ENCODE peak calls at places on chromosome X, in ten cellular contexts. Z is lower lobe of right lung, T is mesothelial cell of epicardium, A is foreskin fibroblast, X is PC-3, Y is cardiac muscle cell, K is Calu3, H is body of pancreas, C is AG09309, F is Panc1. N is an unnamed sample.

GRCh38 chrX:109974906-109975655 is 27.8 kb upstream of the TMEM164 start:
- DNase-seq in Z (no peak), T (no peak), A (peak; percentile 23), X (peak; percentile 3), Y (no peak), K (no peak), H (no peak), C (no peak), F (no peak), N (no peak)

GRCh38 chrX:136627381-136627780 is 20.6 kb upstream of the CD40LG start:
- DNase-seq in Z (no peak), T (no peak), A (no peak), X (no peak), Y (no peak), K (no peak), H (no peak), C (no peak), F (no peak), N (no peak)

GRCh38 chrX:47585273-47585672 is 3.0 kb downstream of the TIMP1 start:
- DNase-seq in Z (no peak), T (peak; percentile 36), A (no peak), X (no peak), Y (no peak), K (no peak), H (no peak), C (no peak), F (no peak), N (no peak)

GRCh38 chrX:130758072-130758471 is 144.9 kb downstream of the ENOX2 start:
- DNase-seq in Z (no peak), T (no peak), A (no peak), X (peak; percentile 7), Y (no peak), K (no peak), H (no peak), C (no peak), F (no peak), N (no peak)

GRCh38 chrX:8738588-8739189 is 6.8 kb upstream of the ANOS1 start:
- DNase-seq in Z (no peak), T (peak; percentile 71), A (peak; percentile 65), X (peak; percentile 74), Y (peak; percentile 83), K (peak; percentile 27), H (peak; percentile 20), C (no peak), F (no peak), N (no peak)

GRCh38 chrX:152658302-152658701 is 20.6 kb downstream of the GABRQ start:
- DNase-seq in Z (no peak), T (no peak), A (no peak), X (no peak), Y (peak; percentile 6), K (no peak), H (no peak), C (no peak), F (no peak), N (no peak)

GRCh38 chrX:43822015-43822414 is 60.2 kb downstream of the MAOB start:
- DNase-seq in Z (no peak), T (no peak), A (peak; percentile 42), X (peak; percentile 80), Y (no peak), K (no peak), H (no peak), C (no peak), F (no peak), N (no peak)

GRCh38 chrX:100413231-100413630 is 3.2 kb upstream of the PCDH19 start:
- DNase-seq in Z (no peak), T (peak; percentile 54), A (peak; percentile 64), X (peak; percentile 69), Y (peak; percentile 84), K (peak; percentile 38), H (peak; percentile 55), C (peak; percentile 13), F (no peak), N (peak; percentile 39)

GRCh38 chrX:153779891-153780677 is 757 bp upstream of the SRPK3 start:
- DNase-seq in Z (no peak), T (no peak), A (no peak), X (no peak), Y (no peak), K (no peak), H (no peak), C (no peak), F (no peak), N (no peak)

DNA sequence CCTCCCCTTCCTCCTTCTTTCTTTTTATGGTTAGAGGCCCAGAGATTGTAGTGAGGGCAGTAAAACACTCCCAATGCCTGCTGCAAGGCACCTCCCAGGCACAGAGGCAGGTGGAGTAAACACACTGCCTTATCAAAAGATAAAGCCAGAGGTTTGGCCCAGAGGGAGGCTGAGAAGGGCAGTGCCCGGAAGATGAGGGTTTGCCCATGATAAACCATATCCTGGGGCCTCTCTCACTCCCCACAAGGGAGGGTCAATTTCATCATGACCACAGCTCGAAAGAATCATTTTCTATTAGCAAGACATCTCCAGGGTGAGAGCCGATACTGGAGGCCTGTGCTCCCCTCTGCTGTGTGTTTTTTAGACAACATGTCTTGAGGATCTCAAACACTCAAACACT is 98.5 kb upstream of the FAM9C start:
- DNase-seq in Z (no peak), T (no peak), A (no peak), X (no peak), Y (no peak), K (no peak), H (peak; percentile 40), C (no peak), F (no peak), N (no peak)
- TF ChIP-seq CTCF in Z (no peak), T (no peak), A (no peak), X (no peak), Y (no peak), K (no peak), H (no peak), C (no peak), F (no peak), N (no peak)

DNA sequence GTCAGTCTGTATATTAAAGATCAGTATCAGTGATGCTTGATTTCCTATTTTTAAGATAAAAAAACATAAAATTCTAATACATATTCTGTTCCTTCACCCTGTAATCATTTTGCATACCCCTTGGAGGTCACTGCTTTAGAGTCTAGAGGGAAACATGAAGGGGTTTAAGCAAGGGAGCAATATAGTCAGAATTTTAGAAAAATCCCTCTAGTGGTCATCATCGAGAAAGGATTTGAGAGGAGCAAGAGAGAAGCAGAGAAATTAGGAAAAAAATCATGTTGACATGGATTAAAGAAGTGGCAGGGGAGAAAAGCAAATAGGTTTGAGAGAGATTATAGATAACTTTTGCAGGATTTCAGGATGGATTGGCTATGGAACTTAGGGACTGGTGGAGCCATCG is 11.1 kb downstream of the APEX2 start:
- DNase-seq in Z (no peak), T (no peak), A (peak; percentile 10), X (peak; percentile 42), Y (no peak), K (no peak), H (no peak), C (no peak), F (no peak), N (no peak)
- TF ChIP-seq CTCF in Z (peak; percentile 9), T (peak; percentile 65), A (peak; percentile 19), X (peak; percentile 63), Y (peak; percentile 34), K (no peak), H (no peak), C (peak; percentile 49), F (peak; percentile 41), N (no peak)

GRCh38 chrX:115553171-115553570 is 7.8 kb upstream of the PLS3 start:
- DNase-seq in Z (no peak), T (no peak), A (no peak), X (no peak), Y (no peak), K (no peak), H (no peak), C (no peak), F (no peak), N (no peak)

GRCh38 chrX:115549008-115549407 is 12.0 kb upstream of the PLS3 start:
- DNase-seq in Z (no peak), T (no peak), A (no peak), X (no peak), Y (no peak), K (no peak), H (no peak), C (no peak), F (no peak), N (no peak)

DNA sequence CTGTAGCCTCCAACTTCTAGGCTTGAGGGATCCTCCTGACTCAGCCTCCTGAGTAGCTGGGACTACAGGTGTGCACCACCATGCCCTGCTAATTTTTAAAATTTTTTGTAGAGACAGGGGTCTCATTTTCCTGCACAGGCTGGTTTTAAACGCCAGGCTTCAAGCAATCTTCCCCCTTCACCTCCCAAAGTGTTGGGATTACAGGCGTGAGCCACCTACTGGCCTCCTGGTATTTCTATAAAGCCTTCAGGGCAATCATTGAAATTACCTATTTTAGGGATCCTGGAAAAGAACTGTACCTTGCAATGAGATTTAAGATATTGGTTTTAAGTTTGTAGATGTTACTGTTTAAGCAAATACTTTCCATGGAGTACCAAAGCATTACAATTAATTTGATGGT is 13.5 kb upstream of the PLS3 start:
- DNase-seq in Z (no peak), T (no peak), A (no peak), X (peak; percentile 49), Y (no peak), K (peak; percentile 7), H (no peak), C (no peak), F (no peak), N (no peak)
- TF ChIP-seq CTCF in Z (no peak), T (no peak), A (no peak), X (peak; percentile 61), Y (no peak), K (no peak), H (no peak), C (no peak), F (peak; percentile 55), N (no peak)

GRCh38 chrX:70552174-70552704 is 107.6 kb downstream of the DLG3 start:
- DNase-seq in Z (no peak), T (no peak), A (no peak), X (no peak), Y (no peak), K (no peak), H (no peak), C (no peak), F (no peak), N (no peak)

GRCh38 chrX:70554523-70554922 is 109.9 kb downstream of the DLG3 start:
- DNase-seq in Z (no peak), T (no peak), A (no peak), X (no peak), Y (no peak), K (no peak), H (no peak), C (no peak), F (no peak), N (no peak)

GRCh38 chrX:70553516-70553915 is 108.9 kb downstream of the DLG3 start:
- DNase-seq in Z (no peak), T (no peak), A (no peak), X (no peak), Y (no peak), K (no peak), H (no peak), C (no peak), F (no peak), N (no peak)

GRCh38 chrX:70554948-70555347 is 110.3 kb downstream of the DLG3 start:
- DNase-seq in Z (no peak), T (no peak), A (no peak), X (no peak), Y (no peak), K (no peak), H (no peak), C (no peak), F (no peak), N (no peak)

DNA sequence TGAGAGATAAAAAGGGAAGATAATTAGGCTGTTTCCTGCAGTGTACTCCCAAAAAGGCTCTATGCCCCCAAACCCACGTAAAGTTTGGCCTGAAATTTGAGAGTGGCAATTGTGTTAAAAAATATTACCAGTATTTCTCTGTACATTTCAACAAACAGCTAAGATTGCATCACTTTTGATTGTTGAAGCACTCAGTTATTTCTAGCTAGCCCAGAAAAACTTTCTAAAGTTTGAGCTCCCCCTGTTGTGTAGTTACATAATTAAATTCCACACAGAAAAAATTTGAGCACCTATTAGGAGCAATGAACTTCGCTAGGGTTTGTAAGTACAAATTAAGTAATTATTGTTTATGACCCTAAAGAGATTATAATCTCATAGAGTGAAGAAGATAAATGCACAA is 109.4 kb downstream of the DLG3 start:
- DNase-seq in Z (no peak), T (no peak), A (peak; percentile 30), X (peak; percentile 59), Y (peak; percentile 7), K (no peak), H (no peak), C (no peak), F (no peak), N (no peak)
- TF ChIP-seq CTCF in Z (no peak), T (no peak), A (peak; percentile 3), X (peak; percentile 59), Y (peak; percentile 22), K (peak; percentile 18), H (no peak), C (no peak), F (peak; percentile 16), N (no peak)